ENCODE peak calls at places on chromosome 16, in seven cellular contexts. W is IMR-90, X is endothelial cell, E is GM12865, K is tibial nerve, V is breast epithelium, G is astrocyte of the cerebellum. D is an unnamed sample.

GRCh38 chr16:89015271-89015859 is 38.4 kb upstream of the CBFA2T3 start:
- DNase-seq in X (no peak), G (no peak), W (no peak), V (no peak), E (no peak), K (no peak), D (no peak)

GRCh38 chr16:57537596-57538234 is 1.3 kb upstream of the CCDC102A start:
- DNase-seq in G (no peak), W (no peak), V (peak), X (no peak), E (peak), K (no peak), D (peak)

GRCh38 chr16:83615553-83615952 is 192.2 kb upstream of the HSBP1 start:
- DNase-seq in W (peak), E (no peak), X (no peak), V (no peak), G (no peak), K (no peak), D (no peak)

GRCh38 chr16:87924041-87924851 is 12.1 kb downstream of the CA5A start:
- DNase-seq in W (no peak), G (no peak), X (no peak), E (peak), K (no peak), V (no peak), D (peak)

GRCh38 chr16:24409045-24409444 is 130.3 kb upstream of the RBBP6 start:
- DNase-seq in W (no peak), X (no peak), V (no peak), E (peak), K (no peak), G (no peak), D (peak)

GRCh38 chr16:66905633-66906539 is 12.8 kb downstream of the CDH16 start:
- DNase-seq in K (no peak), E (peak), X (no peak), W (no peak), G (no peak), V (no peak), D (no peak)

GRCh38 chr16:77993586-77993985 is 28.8 kb upstream of the CLEC3A start:
- DNase-seq in W (peak), G (no peak), V (no peak), E (no peak), K (no peak), X (no peak), D (no peak)

GRCh38 chr16:67860589-67861398 is 12.1 kb upstream of the EDC4 start:
- DNase-seq in V (no peak), G (no peak), E (no peak), W (peak), X (no peak), K (no peak), D (no peak)

GRCh38 chr16:81261049-81261648 is 22.7 kb downstream of the BCO1 start:
- DNase-seq in K (no peak), W (no peak), G (no peak), E (peak), V (no peak), X (peak), D (peak)

GRCh38 chr16:88569614-88569984 is 604 bp upstream of the ZC3H18 start:
- DNase-seq in X (peak), E (no peak), K (no peak), W (peak), G (no peak), V (no peak), D (no peak)

GRCh38 chr16:74709477-74709877 is 8.8 kb upstream of the MLKL start:
- DNase-seq in K (peak), V (peak), X (peak), W (peak), E (peak), G (peak), D (peak)

GRCh38 chr16:67173808-67174705 is 3.7 kb downstream of the NOL3 start:
- DNase-seq in G (no peak), X (peak), K (peak), W (peak), V (peak), E (peak), D (peak)

GRCh38 chr16:87131996-87132345 is 185.2 kb downstream of the C16orf95 start:
- DNase-seq in V (no peak), E (no peak), X (no peak), K (no peak), W (no peak), G (no peak), D (no peak)

GRCh38 chr16:83802135-83802534 is 5.6 kb upstream of the HSBP1 start:
- DNase-seq in W (peak), K (no peak), E (peak), V (no peak), X (no peak), G (peak), D (no peak)

GRCh38 chr16:18969050-18969854 is 14.5 kb upstream of the TMC7 start:
- DNase-seq in E (peak), G (peak), V (peak), X (peak), W (peak), K (peak), D (peak)

GRCh38 chr16:88731699-88732098 is 25.4 kb downstream of the CTU2 start:
- DNase-seq in V (no peak), X (no peak), E (no peak), K (no peak), W (no peak), G (no peak), D (peak)

GRCh38 chr16:65909310-65910050 is 457.0 kb upstream of the CDH5 start:
- DNase-seq in X (no peak), W (no peak), V (no peak), K (no peak), E (peak), G (no peak), D (no peak)

GRCh38 chr16:72985148-72985882 is 62.6 kb downstream of the ZFHX3 start:
- DNase-seq in G (no peak), W (peak), X (no peak), E (no peak), K (peak), V (no peak), D (no peak)

GRCh38 chr16:12130691-12131302 is 154.3 kb downstream of the SNX29 start:
- DNase-seq in W (no peak), V (no peak), G (no peak), E (no peak), K (no peak), X (no peak), D (no peak)

GRCh38 chr16:19393226-19394074 is 24.2 kb upstream of the TMC5 start:
- DNase-seq in V (no peak), G (peak), E (no peak), W (peak), X (no peak), K (no peak), D (no peak)

GRCh38 chr16:52518884-52519283 is 28.1 kb downstream of the TOX3 start:
- DNase-seq in V (no peak), W (no peak), X (no peak), K (no peak), G (no peak), E (no peak), D (no peak)

GRCh38 chr16:31253642-31254045 is 6.1 kb upstream of the ITGAM start:
- DNase-seq in W (no peak), E (peak), X (no peak), K (peak), V (no peak), G (no peak), D (no peak)

GRCh38 chr16:31134625-31135534 is 647 bp downstream of the PRSS8 start:
- DNase-seq in X (no peak), V (no peak), W (no peak), E (no peak), K (no peak), G (no peak), D (no peak)

GRCh38 chr16:77599793-77600415 is 122.4 kb upstream of the NUDT7 start:
- DNase-seq in K (peak), X (peak), W (peak), V (no peak), E (peak), G (no peak), D (peak)

GRCh38 chr16:67457611-67458010 is 23.3 kb downstream of the ATP6V0D1 start:
- DNase-seq in X (no peak), G (no peak), W (no peak), K (no peak), E (no peak), V (no peak), D (no peak)

GRCh38 chr16:75064403-75065148 is 52.0 kb downstream of the LDHD start:
- DNase-seq in E (no peak), V (no peak), K (no peak), W (peak), G (no peak), X (no peak), D (no peak)

GRCh38 chr16:88608076-88608475 is 30.3 kb upstream of the IL17C start:
- DNase-seq in E (no peak), X (no peak), K (no peak), G (no peak), V (no peak), W (no peak), D (no peak)

GRCh38 chr16:50620646-50621451 is 60.3 kb downstream of the SNX20 start:
- DNase-seq in K (no peak), X (no peak), G (no peak), E (no peak), W (no peak), V (no peak), D (no peak)
- TF ChIP-seq CTCF in K (no peak), X (no peak), G (no peak), E (no peak), W (no peak), V (no peak), D (no peak)

GRCh38 chr16:27327586-27327915 is 13.8 kb downstream of the IL4R start:
- DNase-seq in K (no peak), E (no peak), G (no peak), W (no peak), V (no peak), X (no peak), D (no peak)

GRCh38 chr16:27333104-27333503 is 19.3 kb downstream of the IL4R start:
- DNase-seq in E (no peak), K (no peak), G (no peak), W (no peak), X (no peak), V (no peak), D (no peak)

GRCh38 chr16:27332105-27332504 is 18.3 kb downstream of the IL4R start:
- DNase-seq in G (no peak), V (no peak), W (no peak), X (peak), E (no peak), K (no peak), D (no peak)

GRCh38 chr16:27328937-27329336 is 15.2 kb downstream of the IL4R start:
- DNase-seq in V (no peak), G (no peak), E (no peak), W (no peak), X (no peak), K (no peak), D (no peak)

GRCh38 chr16:27330542-27330941 is 16.8 kb downstream of the IL4R start:
- DNase-seq in W (peak), G (peak), E (no peak), X (no peak), K (peak), V (no peak), D (no peak)
- TF ChIP-seq CTCF in W (no peak), G (no peak), E (no peak), X (no peak), K (no peak), V (no peak), D (no peak)

DNA sequence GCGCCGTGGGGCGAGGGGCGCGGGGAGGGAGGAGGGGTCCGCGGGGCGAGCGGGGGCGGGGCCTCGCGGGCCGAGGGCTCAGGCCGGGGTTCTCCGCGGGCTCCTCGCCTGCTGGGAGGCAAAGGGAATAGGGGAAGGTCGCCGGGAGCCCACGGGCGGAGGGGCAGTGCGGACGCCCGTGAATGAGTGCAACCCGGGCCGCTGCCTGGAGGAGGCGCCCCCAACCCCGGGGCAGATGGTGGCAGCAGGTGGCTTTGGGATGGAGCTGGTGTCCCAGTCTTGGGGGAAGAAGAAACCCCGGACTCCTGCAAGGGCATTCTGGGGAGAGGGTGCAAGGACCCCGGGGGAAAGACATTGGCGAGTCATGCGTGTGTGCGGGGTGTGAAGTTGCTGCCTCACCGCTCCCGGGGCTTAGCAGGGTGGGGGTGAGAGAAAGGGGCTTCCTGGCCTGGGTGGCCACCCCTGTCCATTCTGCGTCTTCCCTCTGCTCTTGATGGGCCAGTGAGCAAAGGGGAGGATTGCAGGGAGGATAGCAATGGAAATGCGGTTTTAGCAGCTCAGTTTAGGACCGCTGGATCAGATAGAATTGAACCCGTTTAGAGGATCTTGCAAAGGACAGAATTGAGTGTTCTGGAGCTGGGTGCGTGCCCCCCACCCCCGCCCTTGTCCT is 508 bp downstream of the KIAA0513 start:
- DNase-seq in K (no peak), V (no peak), X (no peak), W (no peak), G (no peak), E (peak), D (peak)
- TF ChIP-seq CTCF in K (no peak), V (no peak), X (no peak), W (peak), G (no peak), E (peak), D (peak)

DNA sequence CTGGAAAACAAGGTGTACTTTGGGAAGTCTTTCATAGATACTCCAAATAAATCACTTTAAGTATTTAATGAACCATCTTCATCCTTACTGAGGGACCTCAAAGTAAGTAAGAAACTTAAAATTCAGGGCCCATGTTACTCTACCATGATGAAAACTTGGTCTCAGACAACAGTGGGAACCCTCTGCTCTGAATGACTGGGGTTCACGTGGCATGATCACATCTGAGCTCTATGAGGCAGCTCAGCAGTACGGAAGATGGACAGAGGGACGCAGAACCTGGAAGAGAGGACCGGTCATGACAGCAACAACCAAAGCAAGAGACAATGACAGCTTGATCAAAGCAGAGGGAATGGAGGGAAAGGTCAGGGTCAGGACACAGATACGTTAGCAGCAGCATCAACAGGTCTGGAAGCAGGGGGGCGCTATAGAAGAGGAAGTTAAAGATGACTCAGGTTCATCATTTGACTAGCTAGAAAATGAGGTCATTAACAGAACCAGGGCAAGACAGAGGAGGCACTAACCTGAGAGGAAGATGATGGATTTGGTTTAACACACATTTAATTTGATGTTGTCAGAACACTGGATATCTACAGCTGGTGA is 9.5 kb downstream of the XPO6 start:
- DNase-seq in E (no peak), G (no peak), K (no peak), W (no peak), X (no peak), V (no peak), D (peak)
- TF ChIP-seq CTCF in E (peak), G (no peak), K (no peak), W (no peak), X (no peak), V (no peak), D (peak)

GRCh38 chr16:71409038-71409775 is 32.6 kb downstream of the TLE7 start:
- DNase-seq in X (no peak), V (no peak), G (no peak), K (no peak), E (no peak), W (no peak), D (no peak)

GRCh38 chr16:71414038-71414437 is 27.8 kb downstream of the TLE7 start:
- DNase-seq in G (no peak), E (no peak), K (no peak), W (no peak), V (no peak), X (no peak), D (no peak)

GRCh38 chr16:71413341-71413740 is 28.5 kb downstream of the TLE7 start:
- DNase-seq in G (no peak), W (no peak), X (no peak), E (no peak), V (no peak), K (no peak), D (no peak)

GRCh38 chr16:71410146-71410545 is 31.7 kb downstream of the TLE7 start:
- DNase-seq in V (no peak), K (no peak), G (no peak), W (no peak), X (no peak), E (no peak), D (no peak)

GRCh38 chr16:71412270-71413160 is 29.3 kb downstream of the TLE7 start:
- DNase-seq in W (peak), V (peak), X (peak), K (peak), E (peak), G (peak), D (peak)
- TF ChIP-seq CTCF in W (peak), V (peak), X (peak), K (peak), E (peak), G (peak), D (peak)

GRCh38 chr16:56513972-56514371 is 5.9 kb downstream of the BBS2 start:
- DNase-seq in E (peak), X (peak), G (peak), V (no peak), K (peak), W (peak), D (peak)
- TF ChIP-seq CTCF in E (peak), X (peak), G (peak), V (peak), K (peak), W (peak), D (peak)

DNA sequence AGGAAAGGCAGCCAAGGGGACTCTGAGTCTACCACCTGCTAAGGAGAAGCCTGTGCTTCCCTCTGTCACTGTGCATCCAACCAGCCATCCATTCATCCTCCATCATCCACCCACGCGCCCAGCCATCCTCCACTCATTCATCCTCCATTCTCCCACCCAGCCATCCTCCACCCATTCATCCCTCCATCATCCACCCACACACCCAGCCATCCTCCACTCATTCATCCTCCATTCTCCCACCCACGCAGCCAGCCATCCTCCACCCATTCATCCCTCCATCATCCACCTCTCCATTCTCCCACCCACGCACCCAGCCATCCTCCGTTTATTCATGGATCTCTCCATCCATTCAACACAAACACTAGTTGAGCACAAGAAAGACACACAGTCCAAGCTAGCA is 74.1 kb downstream of the COG7 start:
- DNase-seq in G (no peak), E (no peak), K (no peak), V (no peak), X (no peak), W (no peak), D (no peak)
- TF ChIP-seq CTCF in G (no peak), E (no peak), K (no peak), V (no peak), X (no peak), W (no peak), D (no peak)

D was measured in GM13976.